ENCODE peak calls at places on chromosomes 12 and 14, in seven cellular contexts. One of them, this sample, is unnamed. For H3K9me3, the result is how much of the 10 kb centered on the place peaks cover.

GRCh38 chr12:110023634-110024023 is 24.4 kb downstream of the ANKRD13A start:
- DNase-seq in HCT116: no peak
- DNase-seq in psoas muscle: no peak
- DNase-seq in naive thymus-derived CD4-positive, alpha-beta T cell: no peak
- DNase-seq in small intestine: no peak
- DNase-seq in esophagus squamous epithelium: no peak
- DNase-seq in CD8-positive, alpha-beta T cell: no peak
- DNase-seq in this sample: no peak

GRCh38 chr14:59278111-59278510 is 89.6 kb downstream of the DAAM1 start:
- DNase-seq in HCT116: peak
- DNase-seq in psoas muscle: no peak
- DNase-seq in naive thymus-derived CD4-positive, alpha-beta T cell: no peak
- DNase-seq in small intestine: no peak
- DNase-seq in esophagus squamous epithelium: no peak
- DNase-seq in CD8-positive, alpha-beta T cell: no peak
- DNase-seq in this sample: no peak

GRCh38 chr14:92607702-92608429 is 94.3 kb downstream of the RIN3 start:
- DNase-seq in HCT116: no peak
- DNase-seq in psoas muscle: no peak
- DNase-seq in naive thymus-derived CD4-positive, alpha-beta T cell: no peak
- DNase-seq in small intestine: peak
- DNase-seq in esophagus squamous epithelium: no peak
- DNase-seq in CD8-positive, alpha-beta T cell: no peak
- DNase-seq in this sample: no peak

GRCh38 chr12:114657597-114657920 is 26.4 kb downstream of the TBX3 start:
- DNase-seq in HCT116: no peak
- DNase-seq in psoas muscle: no peak
- DNase-seq in naive thymus-derived CD4-positive, alpha-beta T cell: no peak
- DNase-seq in small intestine: no peak
- DNase-seq in esophagus squamous epithelium: no peak
- DNase-seq in CD8-positive, alpha-beta T cell: no peak
- DNase-seq in this sample: no peak

GRCh38 chr12:51434305-51434704 is 9.7 kb downstream of the SLC4A8 start:
- DNase-seq in HCT116: no peak
- DNase-seq in psoas muscle: no peak
- DNase-seq in naive thymus-derived CD4-positive, alpha-beta T cell: no peak
- DNase-seq in small intestine: no peak
- DNase-seq in esophagus squamous epithelium: no peak
- DNase-seq in CD8-positive, alpha-beta T cell: no peak
- DNase-seq in this sample: no peak

GRCh38 chr12:24698972-24699371 is 249.9 kb downstream of the BCAT1 start:
- DNase-seq in HCT116: no peak
- DNase-seq in psoas muscle: no peak
- DNase-seq in naive thymus-derived CD4-positive, alpha-beta T cell: no peak
- DNase-seq in small intestine: no peak
- DNase-seq in esophagus squamous epithelium: no peak
- DNase-seq in CD8-positive, alpha-beta T cell: no peak
- DNase-seq in this sample: no peak

GRCh38 chr12:99079811-99080210 is 434.7 kb downstream of the APAF1 start:
- DNase-seq in HCT116: no peak
- DNase-seq in psoas muscle: no peak
- DNase-seq in naive thymus-derived CD4-positive, alpha-beta T cell: no peak
- DNase-seq in small intestine: no peak
- DNase-seq in esophagus squamous epithelium: no peak
- DNase-seq in CD8-positive, alpha-beta T cell: no peak
- DNase-seq in this sample: no peak

GRCh38 chr14:101707285-101707842 is 54.1 kb upstream of the PPP2R5C start:
- DNase-seq in HCT116: peak
- DNase-seq in psoas muscle: no peak
- DNase-seq in naive thymus-derived CD4-positive, alpha-beta T cell: peak
- DNase-seq in small intestine: peak
- DNase-seq in esophagus squamous epithelium: no peak
- DNase-seq in CD8-positive, alpha-beta T cell: peak
- DNase-seq in this sample: no peak

GRCh38 chr12:109951136-109951535 is 45.0 kb downstream of the GIT2 start:
- DNase-seq in HCT116: peak
- DNase-seq in psoas muscle: no peak
- DNase-seq in naive thymus-derived CD4-positive, alpha-beta T cell: no peak
- DNase-seq in small intestine: no peak
- DNase-seq in esophagus squamous epithelium: no peak
- DNase-seq in CD8-positive, alpha-beta T cell: no peak
- DNase-seq in this sample: no peak

GRCh38 chr14:33014710-33015109 is 76.0 kb downstream of the NPAS3 start:
- DNase-seq in HCT116: no peak
- DNase-seq in psoas muscle: no peak
- DNase-seq in naive thymus-derived CD4-positive, alpha-beta T cell: no peak
- DNase-seq in small intestine: no peak
- DNase-seq in esophagus squamous epithelium: no peak
- DNase-seq in CD8-positive, alpha-beta T cell: no peak
- DNase-seq in this sample: no peak

GRCh38 chr12:71900091-71900490 is 38.6 kb upstream of the TPH2 start:
- DNase-seq in HCT116: no peak
- DNase-seq in psoas muscle: no peak
- DNase-seq in naive thymus-derived CD4-positive, alpha-beta T cell: no peak
- DNase-seq in small intestine: peak
- DNase-seq in esophagus squamous epithelium: no peak
- DNase-seq in CD8-positive, alpha-beta T cell: no peak
- DNase-seq in this sample: no peak

GRCh38 chr12:42716521-42716920 is 127.0 kb upstream of the PRICKLE1 start:
- DNase-seq in HCT116: no peak
- DNase-seq in psoas muscle: peak
- DNase-seq in naive thymus-derived CD4-positive, alpha-beta T cell: no peak
- DNase-seq in small intestine: no peak
- DNase-seq in esophagus squamous epithelium: no peak
- DNase-seq in CD8-positive, alpha-beta T cell: no peak
- DNase-seq in this sample: no peak

GRCh38 chr12:48889679-48890078 is 24.0 kb upstream of the RND1 start:
- DNase-seq in HCT116: no peak
- DNase-seq in psoas muscle: no peak
- DNase-seq in naive thymus-derived CD4-positive, alpha-beta T cell: no peak
- DNase-seq in small intestine: no peak
- DNase-seq in esophagus squamous epithelium: no peak
- DNase-seq in CD8-positive, alpha-beta T cell: no peak
- DNase-seq in this sample: no peak

GRCh38 chr12:130031571-130032189 is 127.9 kb upstream of the TMEM132D start:
- DNase-seq in HCT116: no peak
- DNase-seq in psoas muscle: peak
- DNase-seq in naive thymus-derived CD4-positive, alpha-beta T cell: peak
- DNase-seq in small intestine: peak
- DNase-seq in esophagus squamous epithelium: no peak
- DNase-seq in CD8-positive, alpha-beta T cell: peak
- DNase-seq in this sample: peak

GRCh38 chr12:80044694-80045046 is 54.7 kb upstream of the OTOGL start:
- DNase-seq in HCT116: peak
- DNase-seq in psoas muscle: no peak
- DNase-seq in naive thymus-derived CD4-positive, alpha-beta T cell: no peak
- DNase-seq in small intestine: no peak
- DNase-seq in esophagus squamous epithelium: no peak
- DNase-seq in CD8-positive, alpha-beta T cell: no peak
- DNase-seq in this sample: no peak

GRCh38 chr14:54011001-54011400 is 54.4 kb upstream of the BMP4 start:
- DNase-seq in HCT116: no peak
- DNase-seq in psoas muscle: no peak
- DNase-seq in naive thymus-derived CD4-positive, alpha-beta T cell: no peak
- DNase-seq in small intestine: no peak
- DNase-seq in esophagus squamous epithelium: no peak
- DNase-seq in CD8-positive, alpha-beta T cell: no peak
- DNase-seq in this sample: no peak

GRCh38 chr12:110171186-110171538 is 47.0 kb downstream of the IFT81 start:
- DNase-seq in HCT116: no peak
- DNase-seq in psoas muscle: no peak
- DNase-seq in naive thymus-derived CD4-positive, alpha-beta T cell: no peak
- DNase-seq in small intestine: no peak
- DNase-seq in esophagus squamous epithelium: no peak
- DNase-seq in CD8-positive, alpha-beta T cell: no peak
- DNase-seq in this sample: no peak

GRCh38 chr12:46855760-46856159 is 30.0 kb upstream of the SLC38A4 start:
- DNase-seq in HCT116: no peak
- DNase-seq in psoas muscle: no peak
- DNase-seq in naive thymus-derived CD4-positive, alpha-beta T cell: no peak
- DNase-seq in small intestine: no peak
- DNase-seq in esophagus squamous epithelium: no peak
- DNase-seq in CD8-positive, alpha-beta T cell: no peak
- DNase-seq in this sample: no peak

GRCh38 chr12:46857486-46857885 is 31.7 kb upstream of the SLC38A4 start:
- DNase-seq in HCT116: no peak
- DNase-seq in psoas muscle: no peak
- DNase-seq in naive thymus-derived CD4-positive, alpha-beta T cell: no peak
- DNase-seq in small intestine: no peak
- DNase-seq in esophagus squamous epithelium: no peak
- DNase-seq in CD8-positive, alpha-beta T cell: no peak
- DNase-seq in this sample: no peak

GRCh38 chr12:46858368-46858767 is 32.6 kb upstream of the SLC38A4 start:
- DNase-seq in HCT116: peak
- DNase-seq in psoas muscle: no peak
- DNase-seq in naive thymus-derived CD4-positive, alpha-beta T cell: no peak
- DNase-seq in small intestine: no peak
- DNase-seq in esophagus squamous epithelium: no peak
- DNase-seq in CD8-positive, alpha-beta T cell: no peak
- DNase-seq in this sample: no peak
- H3K9me3 ChIP-seq in HCT116: under half
- H3K9me3 ChIP-seq in psoas muscle: under half
- H3K9me3 ChIP-seq in naive thymus-derived CD4-positive, alpha-beta T cell: under half
- H3K9me3 ChIP-seq in small intestine: under half
- H3K9me3 ChIP-seq in esophagus squamous epithelium: under half
- H3K9me3 ChIP-seq in CD8-positive, alpha-beta T cell: under half
- H3K9me3 ChIP-seq in this sample: under half

GRCh38 chr12:132537836-132538235 is 47.9 kb downstream of the FBRSL1 start:
- DNase-seq in HCT116: no peak
- DNase-seq in psoas muscle: no peak
- DNase-seq in naive thymus-derived CD4-positive, alpha-beta T cell: no peak
- DNase-seq in small intestine: no peak
- DNase-seq in esophagus squamous epithelium: no peak
- DNase-seq in CD8-positive, alpha-beta T cell: no peak
- DNase-seq in this sample: no peak

GRCh38 chr12:132535046-132535445 is 45.1 kb downstream of the FBRSL1 start:
- DNase-seq in HCT116: no peak
- DNase-seq in psoas muscle: no peak
- DNase-seq in naive thymus-derived CD4-positive, alpha-beta T cell: no peak
- DNase-seq in small intestine: no peak
- DNase-seq in esophagus squamous epithelium: no peak
- DNase-seq in CD8-positive, alpha-beta T cell: no peak
- DNase-seq in this sample: no peak

GRCh38 chr12:132537049-132537448 is 47.1 kb downstream of the FBRSL1 start:
- DNase-seq in HCT116: no peak
- DNase-seq in psoas muscle: no peak
- DNase-seq in naive thymus-derived CD4-positive, alpha-beta T cell: no peak
- DNase-seq in small intestine: no peak
- DNase-seq in esophagus squamous epithelium: no peak
- DNase-seq in CD8-positive, alpha-beta T cell: no peak
- DNase-seq in this sample: no peak

GRCh38 chr12:132538336-132539015 is 48.5 kb downstream of the FBRSL1 start:
- DNase-seq in HCT116: no peak
- DNase-seq in psoas muscle: no peak
- DNase-seq in naive thymus-derived CD4-positive, alpha-beta T cell: no peak
- DNase-seq in small intestine: no peak
- DNase-seq in esophagus squamous epithelium: no peak
- DNase-seq in CD8-positive, alpha-beta T cell: no peak
- DNase-seq in this sample: no peak

DNA sequence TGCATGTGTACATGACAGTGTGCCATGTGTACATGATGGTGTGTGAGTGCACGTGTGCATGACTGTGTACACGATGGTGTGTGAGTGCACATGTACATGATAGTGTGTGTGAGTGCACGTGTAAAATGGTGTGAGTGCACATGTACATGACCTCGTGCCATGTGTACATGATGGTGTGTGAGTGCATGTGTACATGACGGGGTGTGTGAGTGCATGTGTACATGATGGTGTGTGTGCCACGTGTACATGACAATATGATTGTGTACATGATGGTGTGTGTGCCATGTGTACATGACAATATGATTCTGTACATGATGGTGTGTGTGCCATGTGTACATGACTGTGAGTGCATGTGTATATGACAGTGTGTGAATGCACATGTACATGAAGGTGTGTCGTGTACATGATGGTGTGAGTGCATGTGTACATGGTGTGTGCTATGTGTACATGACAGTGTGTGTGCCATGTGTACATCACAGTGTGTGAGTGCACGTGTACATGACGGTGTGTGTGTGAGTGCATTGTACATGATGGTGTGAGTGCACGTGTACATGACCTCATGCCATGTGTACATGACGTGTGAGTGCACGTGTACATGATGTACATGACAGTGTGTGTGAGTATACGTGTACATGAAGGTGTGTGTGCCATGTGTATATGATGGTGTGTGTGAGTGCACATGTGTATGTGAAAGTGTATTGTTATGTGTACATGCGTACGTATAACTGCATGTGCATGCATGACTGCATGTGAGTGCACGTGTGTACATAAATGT is 46.3 kb downstream of the FBRSL1 start:
- DNase-seq in HCT116: no peak
- DNase-seq in psoas muscle: no peak
- DNase-seq in naive thymus-derived CD4-positive, alpha-beta T cell: no peak
- DNase-seq in small intestine: no peak
- DNase-seq in esophagus squamous epithelium: no peak
- DNase-seq in CD8-positive, alpha-beta T cell: no peak
- DNase-seq in this sample: no peak
- H3K9me3 ChIP-seq in HCT116: under half
- H3K9me3 ChIP-seq in psoas muscle: under half
- H3K9me3 ChIP-seq in naive thymus-derived CD4-positive, alpha-beta T cell: under half
- H3K9me3 ChIP-seq in small intestine: under half
- H3K9me3 ChIP-seq in esophagus squamous epithelium: under half
- H3K9me3 ChIP-seq in CD8-positive, alpha-beta T cell: under half
- H3K9me3 ChIP-seq in this sample: under half

DNA sequence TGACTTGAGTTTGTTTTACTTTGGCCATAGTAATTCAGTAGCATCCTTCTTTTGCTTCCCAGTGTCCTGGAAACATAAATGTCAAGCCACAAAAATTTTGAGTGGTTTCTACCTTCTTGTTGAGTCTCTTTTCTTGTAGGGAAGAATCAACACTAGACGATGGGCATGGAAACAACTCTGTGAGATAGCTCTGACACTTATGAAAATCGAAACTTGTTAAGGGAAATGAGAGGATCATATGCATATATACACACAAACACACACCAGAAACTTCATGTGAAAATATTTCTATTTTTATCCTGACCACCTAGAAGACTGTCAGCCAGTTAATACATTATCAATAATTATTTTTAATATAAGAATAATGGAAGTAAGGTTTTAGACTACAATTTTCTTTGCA is 1247.3 kb upstream of the FLRT2 start:
- DNase-seq in HCT116: no peak
- DNase-seq in psoas muscle: no peak
- DNase-seq in naive thymus-derived CD4-positive, alpha-beta T cell: no peak
- DNase-seq in small intestine: no peak
- DNase-seq in esophagus squamous epithelium: no peak
- DNase-seq in CD8-positive, alpha-beta T cell: no peak
- DNase-seq in this sample: no peak
- H3K9me3 ChIP-seq in HCT116: under half
- H3K9me3 ChIP-seq in psoas muscle: under half
- H3K9me3 ChIP-seq in naive thymus-derived CD4-positive, alpha-beta T cell: under half
- H3K9me3 ChIP-seq in small intestine: under half
- H3K9me3 ChIP-seq in esophagus squamous epithelium: under half
- H3K9me3 ChIP-seq in CD8-positive, alpha-beta T cell: under half
- H3K9me3 ChIP-seq in this sample: under half

DNA sequence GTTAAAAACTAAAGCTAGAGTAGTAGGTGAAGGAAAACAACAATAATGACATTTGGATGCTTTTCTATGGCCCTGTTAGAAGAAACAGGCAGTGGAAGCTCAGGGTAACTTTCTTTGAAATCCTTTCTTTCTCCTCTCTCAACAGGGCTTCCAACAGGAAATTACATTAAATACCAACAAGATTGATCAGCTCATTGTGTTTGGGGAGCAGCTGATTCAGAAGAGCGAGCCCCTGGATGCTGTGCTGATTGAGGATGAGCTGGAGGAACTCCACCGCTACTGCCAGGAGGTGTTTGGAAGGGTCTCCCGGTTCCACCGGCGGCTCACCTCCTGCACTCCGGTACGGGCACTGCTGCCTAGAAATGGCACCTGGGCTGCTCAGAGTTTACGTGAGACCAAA is 81.5 kb downstream of the ESR2 start:
- DNase-seq in HCT116: no peak
- DNase-seq in psoas muscle: no peak
- DNase-seq in naive thymus-derived CD4-positive, alpha-beta T cell: no peak
- DNase-seq in small intestine: no peak
- DNase-seq in esophagus squamous epithelium: no peak
- DNase-seq in CD8-positive, alpha-beta T cell: no peak
- DNase-seq in this sample: no peak
- H3K9me3 ChIP-seq in HCT116: under half
- H3K9me3 ChIP-seq in psoas muscle: under half
- H3K9me3 ChIP-seq in naive thymus-derived CD4-positive, alpha-beta T cell: under half
- H3K9me3 ChIP-seq in small intestine: under half
- H3K9me3 ChIP-seq in esophagus squamous epithelium: under half
- H3K9me3 ChIP-seq in CD8-positive, alpha-beta T cell: under half
- H3K9me3 ChIP-seq in this sample: under half